ENCODE peak calls at places on chromosome 14, in seven cellular contexts. One of them, this sample, is unnamed.

GRCh38 chr14:51908086-51908485 is 47.7 kb downstream of the GNG2 start:
- DNase-seq in T-helper 1 cell: no peak
- DNase-seq in COR-L47: no peak
- DNase-seq in islet precursor cell: no peak
- DNase-seq in stimulated activated CD4-positive, alpha-beta T cell treated with anti-CD3 and anti-CD28 coated beads, TNF-alpha, amount 100 ng/mL, for 1 hour: no peak
- DNase-seq in lower lobe of right lung: no peak
- DNase-seq in activated CD4-positive, alpha-beta memory T cell treated with anti-CD3 and anti-CD28 coated beads, Interleukin-2, amount 10 ng/mL, durations not matched to agents 7 days and 5 days: no peak
- DNase-seq in this sample: no peak

GRCh38 chr14:39683711-39684110 is 251.5 kb upstream of the FBXO33 start:
- DNase-seq in T-helper 1 cell: no peak
- DNase-seq in COR-L47: no peak
- DNase-seq in islet precursor cell: no peak
- DNase-seq in stimulated activated CD4-positive, alpha-beta T cell treated with anti-CD3 and anti-CD28 coated beads, TNF-alpha, amount 100 ng/mL, for 1 hour: no peak
- DNase-seq in lower lobe of right lung: no peak
- DNase-seq in activated CD4-positive, alpha-beta memory T cell treated with anti-CD3 and anti-CD28 coated beads, Interleukin-2, amount 10 ng/mL, durations not matched to agents 7 days and 5 days: no peak
- DNase-seq in this sample: no peak

GRCh38 chr14:103329421-103330347 is 4.4 kb upstream of the EIF5 start:
- DNase-seq in T-helper 1 cell: no peak
- DNase-seq in COR-L47: no peak
- DNase-seq in islet precursor cell: no peak
- DNase-seq in stimulated activated CD4-positive, alpha-beta T cell treated with anti-CD3 and anti-CD28 coated beads, TNF-alpha, amount 100 ng/mL, for 1 hour: no peak
- DNase-seq in lower lobe of right lung: peak; percentile 63
- DNase-seq in activated CD4-positive, alpha-beta memory T cell treated with anti-CD3 and anti-CD28 coated beads, Interleukin-2, amount 10 ng/mL, durations not matched to agents 7 days and 5 days: no peak
- DNase-seq in this sample: no peak

GRCh38 chr14:92626041-92626440 is 112.5 kb downstream of the RIN3 start:
- DNase-seq in T-helper 1 cell: no peak
- DNase-seq in COR-L47: no peak
- DNase-seq in islet precursor cell: no peak
- DNase-seq in stimulated activated CD4-positive, alpha-beta T cell treated with anti-CD3 and anti-CD28 coated beads, TNF-alpha, amount 100 ng/mL, for 1 hour: no peak
- DNase-seq in lower lobe of right lung: no peak
- DNase-seq in activated CD4-positive, alpha-beta memory T cell treated with anti-CD3 and anti-CD28 coated beads, Interleukin-2, amount 10 ng/mL, durations not matched to agents 7 days and 5 days: no peak
- DNase-seq in this sample: no peak

GRCh38 chr14:80974338-80975078 is 19.1 kb downstream of the TSHR start:
- DNase-seq in T-helper 1 cell: no peak
- DNase-seq in COR-L47: no peak
- DNase-seq in islet precursor cell: no peak
- DNase-seq in stimulated activated CD4-positive, alpha-beta T cell treated with anti-CD3 and anti-CD28 coated beads, TNF-alpha, amount 100 ng/mL, for 1 hour: no peak
- DNase-seq in lower lobe of right lung: no peak
- DNase-seq in activated CD4-positive, alpha-beta memory T cell treated with anti-CD3 and anti-CD28 coated beads, Interleukin-2, amount 10 ng/mL, durations not matched to agents 7 days and 5 days: no peak
- DNase-seq in this sample: no peak

GRCh38 chr14:91780452-91780851 is 48.6 kb upstream of the CATSPERB start:
- DNase-seq in T-helper 1 cell: no peak
- DNase-seq in COR-L47: no peak
- DNase-seq in islet precursor cell: no peak
- DNase-seq in stimulated activated CD4-positive, alpha-beta T cell treated with anti-CD3 and anti-CD28 coated beads, TNF-alpha, amount 100 ng/mL, for 1 hour: no peak
- DNase-seq in lower lobe of right lung: no peak
- DNase-seq in activated CD4-positive, alpha-beta memory T cell treated with anti-CD3 and anti-CD28 coated beads, Interleukin-2, amount 10 ng/mL, durations not matched to agents 7 days and 5 days: no peak
- DNase-seq in this sample: no peak

GRCh38 chr14:105325716-105326567 is 11.4 kb downstream of the PACS2 start:
- DNase-seq in T-helper 1 cell: no peak
- DNase-seq in COR-L47: no peak
- DNase-seq in islet precursor cell: peak; percentile 49
- DNase-seq in stimulated activated CD4-positive, alpha-beta T cell treated with anti-CD3 and anti-CD28 coated beads, TNF-alpha, amount 100 ng/mL, for 1 hour: no peak
- DNase-seq in lower lobe of right lung: no peak
- DNase-seq in activated CD4-positive, alpha-beta memory T cell treated with anti-CD3 and anti-CD28 coated beads, Interleukin-2, amount 10 ng/mL, durations not matched to agents 7 days and 5 days: no peak
- DNase-seq in this sample: no peak

GRCh38 chr14:71355324-71356201 is 448.3 kb downstream of the PCNX1 start:
- DNase-seq in T-helper 1 cell: no peak
- DNase-seq in COR-L47: no peak
- DNase-seq in islet precursor cell: no peak
- DNase-seq in stimulated activated CD4-positive, alpha-beta T cell treated with anti-CD3 and anti-CD28 coated beads, TNF-alpha, amount 100 ng/mL, for 1 hour: no peak
- DNase-seq in lower lobe of right lung: no peak
- DNase-seq in activated CD4-positive, alpha-beta memory T cell treated with anti-CD3 and anti-CD28 coated beads, Interleukin-2, amount 10 ng/mL, durations not matched to agents 7 days and 5 days: no peak
- DNase-seq in this sample: no peak

GRCh38 chr14:98594156-98594555 is 677.8 kb downstream of the BCL11B start:
- DNase-seq in T-helper 1 cell: no peak
- DNase-seq in COR-L47: no peak
- DNase-seq in islet precursor cell: no peak
- DNase-seq in stimulated activated CD4-positive, alpha-beta T cell treated with anti-CD3 and anti-CD28 coated beads, TNF-alpha, amount 100 ng/mL, for 1 hour: no peak
- DNase-seq in lower lobe of right lung: no peak
- DNase-seq in activated CD4-positive, alpha-beta memory T cell treated with anti-CD3 and anti-CD28 coated beads, Interleukin-2, amount 10 ng/mL, durations not matched to agents 7 days and 5 days: no peak
- DNase-seq in this sample: no peak

GRCh38 chr14:98775892-98776291 is 496.1 kb downstream of the BCL11B start:
- DNase-seq in T-helper 1 cell: no peak
- DNase-seq in COR-L47: no peak
- DNase-seq in islet precursor cell: peak; percentile 7
- DNase-seq in stimulated activated CD4-positive, alpha-beta T cell treated with anti-CD3 and anti-CD28 coated beads, TNF-alpha, amount 100 ng/mL, for 1 hour: no peak
- DNase-seq in lower lobe of right lung: no peak
- DNase-seq in activated CD4-positive, alpha-beta memory T cell treated with anti-CD3 and anti-CD28 coated beads, Interleukin-2, amount 10 ng/mL, durations not matched to agents 7 days and 5 days: no peak
- DNase-seq in this sample: no peak

GRCh38 chr14:61042220-61042619 is 61.2 kb downstream of the SLC38A6 start:
- DNase-seq in T-helper 1 cell: no peak
- DNase-seq in COR-L47: peak; percentile 55
- DNase-seq in islet precursor cell: no peak
- DNase-seq in stimulated activated CD4-positive, alpha-beta T cell treated with anti-CD3 and anti-CD28 coated beads, TNF-alpha, amount 100 ng/mL, for 1 hour: no peak
- DNase-seq in lower lobe of right lung: no peak
- DNase-seq in activated CD4-positive, alpha-beta memory T cell treated with anti-CD3 and anti-CD28 coated beads, Interleukin-2, amount 10 ng/mL, durations not matched to agents 7 days and 5 days: no peak
- DNase-seq in this sample: no peak

GRCh38 chr14:64196668-64197411 is 97.3 kb downstream of the ESR2 start:
- DNase-seq in T-helper 1 cell: no peak
- DNase-seq in COR-L47: peak; percentile 80
- DNase-seq in islet precursor cell: peak; percentile 84
- DNase-seq in stimulated activated CD4-positive, alpha-beta T cell treated with anti-CD3 and anti-CD28 coated beads, TNF-alpha, amount 100 ng/mL, for 1 hour: no peak
- DNase-seq in lower lobe of right lung: peak; percentile 77
- DNase-seq in activated CD4-positive, alpha-beta memory T cell treated with anti-CD3 and anti-CD28 coated beads, Interleukin-2, amount 10 ng/mL, durations not matched to agents 7 days and 5 days: no peak
- DNase-seq in this sample: peak; percentile 61

GRCh38 chr14:62213516-62213915 is 451.3 kb downstream of the SNAPC1 start:
- DNase-seq in T-helper 1 cell: no peak
- DNase-seq in COR-L47: peak; percentile 35
- DNase-seq in islet precursor cell: no peak
- DNase-seq in stimulated activated CD4-positive, alpha-beta T cell treated with anti-CD3 and anti-CD28 coated beads, TNF-alpha, amount 100 ng/mL, for 1 hour: no peak
- DNase-seq in lower lobe of right lung: no peak
- DNase-seq in activated CD4-positive, alpha-beta memory T cell treated with anti-CD3 and anti-CD28 coated beads, Interleukin-2, amount 10 ng/mL, durations not matched to agents 7 days and 5 days: no peak
- DNase-seq in this sample: no peak

This sample was measured in SHP77 treated with DMSO at 0.1 percent for 48 hours.